ENCODE peak calls at places on chromosomes 4 and X, in four cellular contexts. One of them, this sample, is unnamed.

GRCh38 chrX:132480581-132481203 is 8.1 kb downstream of the MBNL3 start:
- DNase-seq in stimulated activated CD4-positive, alpha-beta T cell treated with anti-CD3 and anti-CD28 coated beads, Interleukin-15, amount 100 ng/mL, for 1 hour: no peak
- DNase-seq in activated B cell treated with CpG ODN at 0.5 μM for 24 hours: peak
- DNase-seq in lower leg skin: peak
- DNase-seq in this sample: peak

GRCh38 chr4:168796362-168797106 is 213.5 kb downstream of the CBR4 start:
- DNase-seq in stimulated activated CD4-positive, alpha-beta T cell treated with anti-CD3 and anti-CD28 coated beads, Interleukin-15, amount 100 ng/mL, for 1 hour: no peak
- DNase-seq in activated B cell treated with CpG ODN at 0.5 μM for 24 hours: no peak
- DNase-seq in lower leg skin: no peak
- DNase-seq in this sample: no peak

GRCh38 chrX:40476958-40477357 is 103.8 kb upstream of the ATP6AP2 start:
- DNase-seq in stimulated activated CD4-positive, alpha-beta T cell treated with anti-CD3 and anti-CD28 coated beads, Interleukin-15, amount 100 ng/mL, for 1 hour: no peak
- DNase-seq in activated B cell treated with CpG ODN at 0.5 μM for 24 hours: no peak
- DNase-seq in lower leg skin: no peak
- DNase-seq in this sample: no peak

GRCh38 chr4:38190717-38191178 is 230.6 kb downstream of the PTTG2 start:
- DNase-seq in stimulated activated CD4-positive, alpha-beta T cell treated with anti-CD3 and anti-CD28 coated beads, Interleukin-15, amount 100 ng/mL, for 1 hour: no peak
- DNase-seq in activated B cell treated with CpG ODN at 0.5 μM for 24 hours: no peak
- DNase-seq in lower leg skin: no peak
- DNase-seq in this sample: no peak

GRCh38 chrX:135194684-135195083 is 23.5 kb upstream of the CT55 start:
- DNase-seq in stimulated activated CD4-positive, alpha-beta T cell treated with anti-CD3 and anti-CD28 coated beads, Interleukin-15, amount 100 ng/mL, for 1 hour: no peak
- DNase-seq in activated B cell treated with CpG ODN at 0.5 μM for 24 hours: no peak
- DNase-seq in lower leg skin: no peak
- DNase-seq in this sample: no peak

GRCh38 chrX:16653424-16653823 is 3.5 kb downstream of the S100G start:
- DNase-seq in stimulated activated CD4-positive, alpha-beta T cell treated with anti-CD3 and anti-CD28 coated beads, Interleukin-15, amount 100 ng/mL, for 1 hour: no peak
- DNase-seq in activated B cell treated with CpG ODN at 0.5 μM for 24 hours: no peak
- DNase-seq in lower leg skin: no peak
- DNase-seq in this sample: no peak

GRCh38 chr4:54318904-54319303 is 89.8 kb downstream of the PDGFRA start:
- DNase-seq in stimulated activated CD4-positive, alpha-beta T cell treated with anti-CD3 and anti-CD28 coated beads, Interleukin-15, amount 100 ng/mL, for 1 hour: no peak
- DNase-seq in activated B cell treated with CpG ODN at 0.5 μM for 24 hours: no peak
- DNase-seq in lower leg skin: no peak
- DNase-seq in this sample: peak

GRCh38 chr4:48379587-48380140 is 38.3 kb downstream of the SLAIN2 start:
- DNase-seq in stimulated activated CD4-positive, alpha-beta T cell treated with anti-CD3 and anti-CD28 coated beads, Interleukin-15, amount 100 ng/mL, for 1 hour: no peak
- DNase-seq in activated B cell treated with CpG ODN at 0.5 μM for 24 hours: no peak
- DNase-seq in lower leg skin: no peak
- DNase-seq in this sample: no peak